ENCODE peak calls at places on chromosomes 7 and 10, in ten cellular contexts. I is ACHN; D is GM23248; B is astrocyte; J is EH; R is substantia nigra; F is A549; Y is non-pigmented ciliary epithelial cell; V is C1 segment of cervical spinal cord; E is activated naive CD4-positive, alpha-beta T cell. K is an unnamed sample.

GRCh38 chr7:1296727-1297475 is 64.2 kb downstream of the UNCX start:
- DNase-seq in V (no peak), B (no peak), F (no peak), J (no peak), Y (no peak), R (no peak), E (no peak), I (no peak), D (no peak), K (no peak)

GRCh38 chr10:91587710-91588638 is 44.9 kb downstream of the PPP1R3C start:
- DNase-seq in I (peak; percentile 49), R (no peak), V (no peak), D (peak; percentile 93), E (no peak), Y (no peak), F (peak; percentile 56), B (peak; percentile 90), J (peak; percentile 77), K (peak; percentile 84)

GRCh38 chr10:132129431-132129830 is 57.3 kb upstream of the DPYSL4 start:
- DNase-seq in I (no peak), J (peak; percentile 46), R (no peak), Y (no peak), V (no peak), D (no peak), B (no peak), E (no peak), F (no peak), K (no peak)

GRCh38 chr10:87623191-87623590 is 36.5 kb upstream of the PAPSS2 start:
- DNase-seq in Y (no peak), J (no peak), E (no peak), D (no peak), F (no peak), R (no peak), I (no peak), B (no peak), V (no peak), K (no peak)

GRCh38 chr10:102235991-102236390 is 5.3 kb downstream of the PITX3 start:
- DNase-seq in B (no peak), I (no peak), J (no peak), Y (no peak), V (no peak), F (no peak), D (no peak), R (no peak), E (no peak), K (no peak)

GRCh38 chr10:44864042-44864436 is 47.1 kb upstream of the TMEM72 start:
- DNase-seq in E (no peak), I (no peak), J (no peak), D (peak; percentile 72), V (no peak), Y (no peak), B (no peak), F (no peak), R (no peak), K (no peak)

GRCh38 chr7:78959471-78959870 is 494.0 kb downstream of the MAGI2 start:
- DNase-seq in R (no peak), V (no peak), J (peak; percentile 24), B (peak; percentile 8), I (no peak), D (peak; percentile 25), F (peak; percentile 4), Y (peak; percentile 6), E (no peak), K (peak; percentile 60)

GRCh38 chr10:17590969-17591645 is 26.1 kb downstream of the HACD1 start:
- DNase-seq in V (no peak), B (no peak), D (no peak), E (no peak), J (no peak), Y (no peak), F (no peak), I (no peak), R (no peak), K (no peak)

K was measured in M059J.